ENCODE peak calls at places on chromosomes 5 and 9, in five cellular contexts. M is GM12878, P is HepG2, Z is H1, A is NT2/D1. K is an unnamed sample.

GRCh38 chr5:158172005-158172404 is 313.1 kb upstream of the CLINT1 start:
- DNase-seq in M (no peak), P (no peak), Z (no peak), A (no peak), K (no peak)

GRCh38 chr5:72451771-72452505 is 55.3 kb downstream of the ZNF366 start:
- DNase-seq in M (peak), P (no peak), Z (no peak), A (peak), K (no peak)

GRCh38 chr9:75111019-75111622 is 22.8 kb downstream of the OSTF1 start:
- DNase-seq in M (no peak), P (no peak), Z (no peak), A (no peak), K (no peak)

GRCh38 chr5:14424011-14424685 is 157.4 kb upstream of the OTULINL start:
- DNase-seq in M (no peak), P (no peak), Z (no peak), A (no peak), K (no peak)

GRCh38 chr9:1946506-1946905 is 68.6 kb upstream of the SMARCA2 start:
- DNase-seq in M (no peak), P (no peak), Z (no peak), A (no peak), K (no peak)

GRCh38 chr5:54944364-54944763 is 41.0 kb downstream of the ESM1 start:
- DNase-seq in M (no peak), P (no peak), Z (no peak), A (peak), K (peak)

GRCh38 chr5:41527201-41527779 is 16.9 kb upstream of the PLCXD3 start:
- DNase-seq in M (no peak), P (no peak), Z (no peak), A (no peak), K (no peak)

GRCh38 chr5:27241564-27242257 is 203.3 kb upstream of the CDH9 start:
- DNase-seq in M (no peak), P (no peak), Z (no peak), A (no peak), K (no peak)

GRCh38 chr9:106486685-106487084 is 376.3 kb upstream of the ZNF462 start:
- DNase-seq in M (no peak), P (no peak), Z (no peak), A (no peak), K (no peak)

GRCh38 chr5:169992789-169993188 is 12.5 kb upstream of the INSYN2B start:
- DNase-seq in M (no peak), P (no peak), Z (no peak), A (no peak), K (no peak)

GRCh38 chr5:149489605-149490037 is 61.6 kb downstream of the CSNK1A1 start:
- DNase-seq in M (no peak), P (no peak), Z (no peak), A (no peak), K (no peak)

GRCh38 chr5:160747963-160748362 is 104.0 kb downstream of the ATP10B start:
- DNase-seq in M (no peak), P (no peak), Z (no peak), A (no peak), K (no peak)

GRCh38 chr9:99621040-99621439 is 200.6 kb upstream of the NR4A3 start:
- DNase-seq in M (no peak), P (no peak), Z (no peak), A (no peak), K (no peak)

GRCh38 chr5:40733842-40734563 is 21.8 kb downstream of the TTC33 start:
- DNase-seq in M (no peak), P (no peak), Z (no peak), A (no peak), K (no peak)

GRCh38 chr5:69374911-69375446 is 5.4 kb downstream of the RAD17 start:
- DNase-seq in M (peak), P (no peak), Z (no peak), A (no peak), K (no peak)

GRCh38 chr9:104993291-104993963 is 65.5 kb upstream of the ABCA1 start:
- DNase-seq in M (no peak), P (peak), Z (peak), A (peak), K (no peak)

GRCh38 chr9:130483281-130483949 is 38.7 kb downstream of the ASS1 start:
- DNase-seq in M (no peak), P (no peak), Z (no peak), A (no peak), K (no peak)

GRCh38 chr9:93600504-93600903 is 24.1 kb downstream of the PHF2 start:
- DNase-seq in M (no peak), P (no peak), Z (no peak), A (no peak), K (no peak)

GRCh38 chr9:127968717-127969383 is 11.9 kb downstream of the EEIG1 start:
- DNase-seq in M (no peak), P (no peak), Z (no peak), A (no peak), K (no peak)

GRCh38 chr5:170483701-170484458 is 19.9 kb upstream of the KCNIP1 start:
- DNase-seq in M (no peak), P (no peak), Z (no peak), A (no peak), K (no peak)

GRCh38 chr5:43396762-43397304 is 15.4 kb downstream of the CCL28 start:
- DNase-seq in M (peak), P (no peak), Z (no peak), A (no peak), K (no peak)

GRCh38 chr5:95281211-95281610 is 3.7 kb downstream of the MCTP1 start:
- DNase-seq in M (no peak), P (no peak), Z (no peak), A (peak), K (no peak)

GRCh38 chr5:149376104-149376503 is 3.0 kb downstream of the IL17B start:
- DNase-seq in M (no peak), P (no peak), Z (no peak), A (no peak), K (no peak)

GRCh38 chr9:134607971-134608370 is 33.6 kb upstream of the COL5A1 start:
- DNase-seq in M (no peak), P (no peak), Z (no peak), A (no peak), K (no peak)

GRCh38 chr5:150293091-150293941 is 3.7 kb upstream of the CAMK2A start:
- DNase-seq in M (no peak), P (no peak), Z (no peak), A (no peak), K (no peak)

GRCh38 chr5:124948062-124948753 is 201.8 kb upstream of the ZNF608 start:
- DNase-seq in M (no peak), P (no peak), Z (no peak), A (no peak), K (no peak)

GRCh38 chr9:136587944-136588662 is 42.3 kb upstream of the NOTCH1 start:
- DNase-seq in M (no peak), P (no peak), Z (peak), A (peak), K (no peak)

GRCh38 chr5:81513982-81514381 is 120.0 kb upstream of the ACOT12 start:
- DNase-seq in M (no peak), P (no peak), Z (no peak), A (no peak), K (no peak)

GRCh38 chr9:137429974-137430722 is 7.0 kb downstream of the NOXA1 start:
- DNase-seq in M (no peak), P (no peak), Z (no peak), A (no peak), K (peak)

GRCh38 chr9:76219555-76220151 is 174.6 kb downstream of the RFK start:
- DNase-seq in M (no peak), P (no peak), Z (no peak), A (no peak), K (peak)

GRCh38 chr5:129820-130219 is 37.9 kb downstream of the PLEKHG4B start:
- DNase-seq in M (no peak), P (no peak), Z (no peak), A (no peak), K (no peak)

GRCh38 chr9:14428781-14429230 is 114.9 kb upstream of the NFIB start:
- DNase-seq in M (no peak), P (peak), Z (peak), A (peak), K (peak)

GRCh38 chr9:91177661-91178280 is 183.9 kb downstream of the AUH start:
- DNase-seq in M (no peak), P (no peak), Z (no peak), A (no peak), K (no peak)

GRCh38 chr5:103703617-103704016 is 141.0 kb upstream of the NUDT12 start:
- DNase-seq in M (no peak), P (no peak), Z (no peak), A (no peak), K (no peak)
- TF ChIP-seq SUZ12 in M (no peak), P (no peak), Z (no peak), A (no peak), K (no peak)

DNA sequence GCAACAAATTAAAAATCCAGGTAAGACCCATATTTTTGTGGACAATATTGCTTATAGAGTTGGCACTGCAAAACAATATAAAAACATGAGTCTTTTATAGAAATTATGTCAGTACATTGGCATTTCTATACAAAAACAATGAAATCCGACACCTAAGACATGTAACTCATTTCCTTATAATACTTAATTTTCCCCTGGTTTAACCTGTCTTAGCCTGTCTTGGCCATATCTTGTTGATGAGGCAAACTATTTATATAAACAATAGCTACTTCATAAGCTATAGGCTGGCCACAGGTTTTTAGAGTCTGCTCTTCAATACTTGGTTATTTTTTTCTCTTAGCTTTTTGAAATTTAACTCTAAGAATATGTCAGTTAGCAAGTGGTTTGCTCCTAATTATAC is 44.7 kb upstream of the IZUMO3 start:
- DNase-seq in M (no peak), P (no peak), Z (no peak), A (no peak), K (no peak)
- TF ChIP-seq SUZ12 in M (no peak), P (no peak), Z (no peak), A (no peak), K (no peak)

GRCh38 chr5:107383414-107383813 is 287.3 kb downstream of the EFNA5 start:
- DNase-seq in M (no peak), P (no peak), Z (no peak), A (no peak), K (no peak)

GRCh38 chr5:107380654-107381053 is 290.1 kb downstream of the EFNA5 start:
- DNase-seq in M (no peak), P (no peak), Z (no peak), A (no peak), K (no peak)

GRCh38 chr5:107384256-107384655 is 286.5 kb downstream of the EFNA5 start:
- DNase-seq in M (no peak), P (no peak), Z (no peak), A (no peak), K (no peak)

GRCh38 chr5:107378218-107378899 is 292.4 kb downstream of the EFNA5 start:
- DNase-seq in M (no peak), P (peak), Z (no peak), A (no peak), K (no peak)

GRCh38 chr5:107381189-107381856 is 289.4 kb downstream of the EFNA5 start:
- DNase-seq in M (no peak), P (peak), Z (no peak), A (no peak), K (no peak)
- TF ChIP-seq SUZ12 in M (no peak), P (no peak), Z (no peak), A (no peak), K (no peak)

DNA sequence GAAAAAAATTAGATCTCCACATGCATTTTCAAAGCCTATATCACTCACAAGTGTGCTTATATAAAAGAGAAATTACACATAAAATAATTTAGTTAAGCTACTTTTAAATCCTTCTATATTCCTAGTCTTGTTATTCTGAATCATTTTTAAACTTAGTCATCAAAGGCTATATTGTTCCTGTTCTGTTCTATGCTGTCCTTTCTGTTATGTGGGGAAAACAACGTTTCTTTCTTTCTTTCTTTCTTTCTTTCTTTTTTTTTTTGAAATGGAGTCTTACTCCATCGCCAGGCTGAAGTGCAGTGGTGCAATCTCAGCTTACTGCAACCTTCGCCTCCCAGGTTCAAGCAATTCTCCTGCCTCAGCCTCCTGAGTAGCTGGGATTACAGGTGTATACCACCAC is 389.2 kb upstream of the FTMT start:
- DNase-seq in M (no peak), P (no peak), Z (no peak), A (no peak), K (no peak)
- TF ChIP-seq SUZ12 in M (no peak), P (no peak), Z (no peak), A (no peak), K (no peak)